ENCODE peak calls at places on chromosomes 11 and 22, in four cellular contexts. Q is BJ, E is thoracic aorta, Y is A549. N is an unnamed sample.

GRCh38 chr11:32893947-32894827 is 1.6 kb downstream of the QSER1 start:
- DNase-seq in Q (peak; percentile 35), E (no peak), Y (peak; percentile 82), N (peak; percentile 61)

GRCh38 chr11:66969584-66970205 is 5.4 kb upstream of the C11orf86 start:
- DNase-seq in Q (peak; percentile 86), E (no peak), Y (no peak), N (peak; percentile 75)

GRCh38 chr11:44767421-44767820 is 40.7 kb downstream of the TSPAN18 start:
- DNase-seq in Q (no peak), E (no peak), Y (no peak), N (no peak)

GRCh38 chr11:59791639-59792038 is 18.9 kb downstream of the MRPL16 start:
- DNase-seq in Q (no peak), E (no peak), Y (no peak), N (no peak)

GRCh38 chr11:93216511-93217121 is 18.8 kb upstream of the SLC36A4 start:
- DNase-seq in Q (no peak), E (no peak), Y (no peak), N (no peak)

GRCh38 chr11:7612661-7613393 is 60.5 kb downstream of the CYB5R2 start:
- DNase-seq in Q (no peak), E (no peak), Y (no peak), N (no peak)

GRCh38 chr11:119338946-119339580 is 1.6 kb downstream of the C1QTNF5 start:
- DNase-seq in Q (no peak), E (no peak), Y (no peak), N (no peak)

GRCh38 chr11:34570584-34570983 is 50.3 kb upstream of the EHF start:
- DNase-seq in Q (no peak), E (no peak), Y (no peak), N (no peak)

GRCh38 chr22:19068784-19069271 is 53.4 kb downstream of the DGCR2 start:
- DNase-seq in Q (no peak), E (no peak), Y (no peak), N (no peak)

GRCh38 chr22:49340406-49340805 is 487.3 kb downstream of the BRD1 start:
- DNase-seq in Q (no peak), E (no peak), Y (no peak), N (no peak)

GRCh38 chr11:57566035-57566504 is 1.4 kb downstream of the UBE2L6 start:
- DNase-seq in Q (no peak), E (no peak), Y (no peak), N (no peak)

GRCh38 chr11:70742553-70743291 is 344.4 kb downstream of the CTTN start:
- DNase-seq in Q (no peak), E (no peak), Y (no peak), N (no peak)

GRCh38 chr22:17303840-17304779 is 65.2 kb upstream of the CECR2 start:
- DNase-seq in Q (no peak), E (no peak), Y (no peak), N (no peak)

GRCh38 chr22:22941831-22942510 is 54.4 kb downstream of the IGLL5 start:
- DNase-seq in Q (no peak), E (no peak), Y (no peak), N (no peak)

GRCh38 chr11:75338516-75339218 is 12.8 kb downstream of the ARRB1 start:
- DNase-seq in Q (no peak), E (no peak), Y (no peak), N (no peak)

GRCh38 chr11:76256448-76256847 is 50.1 kb upstream of the WNT11 start:
- DNase-seq in Q (no peak), E (no peak), Y (no peak), N (no peak)

GRCh38 chr22:23216331-23217170 is 36.2 kb downstream of the BCR start:
- DNase-seq in Q (no peak), E (no peak), Y (no peak), N (no peak)

GRCh38 chr22:23119492-23120414 is 22.0 kb downstream of the RSPH14 start:
- DNase-seq in Q (no peak), E (no peak), Y (no peak), N (no peak)

GRCh38 chr22:20573176-20573829 is 65.9 kb downstream of the MED15 start:
- DNase-seq in Q (no peak), E (no peak), Y (no peak), N (no peak)

GRCh38 chr11:119590651-119591308 is 138.2 kb downstream of the NECTIN1 start:
- DNase-seq in Q (no peak), E (no peak), Y (no peak), N (no peak)

GRCh38 chr11:12556788-12557384 is 117.3 kb upstream of the TEAD1 start:
- DNase-seq in Q (peak; percentile 90), E (peak; percentile 44), Y (peak; percentile 71), N (peak; percentile 97)

GRCh38 chr11:16788141-16789060 is 50.0 kb downstream of the C11orf58 start:
- DNase-seq in Q (no peak), E (no peak), Y (peak; percentile 70), N (no peak)

GRCh38 chr11:107397357-107397756 is 60.3 kb downstream of the CWF19L2 start:
- DNase-seq in Q (no peak), E (no peak), Y (no peak), N (no peak)

GRCh38 chr11:121727942-121728341 is 275.2 kb upstream of the SORL1-AS1 start:
- DNase-seq in Q (no peak), E (no peak), Y (no peak), N (no peak)

GRCh38 chr22:46089426-46090041 is 60.8 kb upstream of the PPARA start:
- DNase-seq in Q (no peak), E (no peak), Y (no peak), N (no peak)
- H3K4me3 ChIP-seq in Q (no peak overlapping the region), E (peak overlapping the region; percentile 86), Y (no peak overlapping the region), N (peak overlapping the region; percentile 69)

DNA sequence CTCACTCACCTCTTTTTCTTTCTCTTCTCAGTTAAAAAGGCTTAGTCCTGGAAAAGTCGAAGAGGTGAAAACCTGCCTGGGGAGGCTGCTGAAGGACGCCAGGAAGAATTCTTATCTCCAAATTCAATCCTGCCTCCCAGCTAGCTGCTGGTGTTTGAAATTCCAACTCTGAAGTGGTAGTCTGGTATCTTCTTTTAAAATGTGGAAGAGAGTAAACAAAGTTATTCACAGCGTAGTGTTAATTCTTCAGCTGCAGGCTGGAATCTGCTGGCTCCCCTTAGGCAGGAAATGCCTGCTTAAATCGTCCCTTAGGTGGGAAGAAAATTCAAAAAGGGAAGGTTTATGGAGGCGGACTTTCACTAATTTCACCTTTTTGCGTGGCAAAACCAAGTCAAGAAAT is 439.0 kb upstream of the CCDC90B start:
- DNase-seq in Q (no peak), E (no peak), Y (no peak), N (no peak)
- H3K4me3 ChIP-seq in Q (no peak overlapping the region), E (peak overlapping the region; percentile 53), Y (no peak overlapping the region), N (no peak overlapping the region)

DNA sequence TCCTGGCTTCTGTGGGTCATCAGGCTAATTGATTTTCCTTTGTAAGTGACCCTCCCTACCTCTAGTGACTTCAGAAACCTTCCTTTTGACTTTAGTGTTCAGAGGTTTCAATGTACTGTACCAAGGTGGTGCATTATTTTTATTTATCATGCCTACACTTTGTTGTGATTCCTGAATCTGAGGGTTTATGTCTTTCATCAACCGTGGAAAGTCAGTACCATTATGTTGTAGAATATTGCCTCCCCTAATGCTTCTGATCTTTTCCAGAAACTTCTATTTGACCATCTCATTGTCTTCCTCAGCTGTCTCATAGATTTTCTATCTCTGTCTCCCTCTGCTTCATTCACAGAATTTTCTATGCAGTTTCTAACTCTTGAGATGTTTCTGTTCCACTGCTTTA is 105.5 kb downstream of the KCNQ1OT1 start:
- DNase-seq in Q (no peak), E (no peak), Y (no peak), N (no peak)
- H3K4me3 ChIP-seq in Q (no peak overlapping the region), E (no peak overlapping the region), Y (no peak overlapping the region), N (no peak overlapping the region)

DNA sequence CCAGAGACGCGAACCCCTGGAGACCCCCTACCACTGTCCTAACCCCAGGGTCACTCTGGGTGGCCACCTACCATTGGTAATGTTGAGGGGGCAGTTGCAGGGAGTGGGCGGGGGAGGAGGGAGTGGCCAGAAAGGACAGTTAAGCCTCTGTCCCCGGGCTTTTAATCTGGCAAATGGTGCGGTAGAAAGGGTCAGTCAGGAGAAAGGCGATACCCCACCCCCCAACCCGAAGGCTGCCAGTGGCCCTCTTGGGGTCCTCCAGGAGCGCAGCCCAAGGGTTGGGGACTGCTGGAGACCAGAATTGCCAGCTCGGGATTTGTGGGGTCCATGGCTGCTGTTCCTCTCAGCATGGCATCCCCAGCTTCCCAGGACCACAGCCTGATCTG is 742 bp downstream of the P2RY2 start:
- DNase-seq in Q (no peak), E (no peak), Y (no peak), N (no peak)
- H3K4me3 ChIP-seq in Q (no peak overlapping the region), E (peak overlapping the region; percentile 76), Y (peak overlapping the region; percentile 43), N (no peak overlapping the region)

GRCh38 chr22:38842512-38843200 is 1.2 kb downstream of the NPTXR start:
- DNase-seq in Q (no peak), E (no peak), Y (no peak), N (no peak)
- H3K4me3 ChIP-seq in Q (peak overlapping the region; percentile 30), E (peak overlapping the region; percentile 85), Y (peak overlapping the region; percentile 74), N (no peak overlapping the region)

GRCh38 chr22:44112191-44112590 is 68.5 kb upstream of the PARVG start:
- DNase-seq in Q (no peak), E (no peak), Y (no peak), N (no peak)
- H3K4me3 ChIP-seq in Q (no peak overlapping the region), E (no peak overlapping the region), Y (no peak overlapping the region), N (no peak overlapping the region)

GRCh38 chr11:129695543-129696308 is 119.9 kb upstream of the TMEM45B start:
- DNase-seq in Q (no peak), E (no peak), Y (peak; percentile 17), N (no peak)
- H3K4me3 ChIP-seq in Q (no peak overlapping the region), E (peak overlapping the region; percentile 54), Y (no peak overlapping the region), N (no peak overlapping the region)

DNA sequence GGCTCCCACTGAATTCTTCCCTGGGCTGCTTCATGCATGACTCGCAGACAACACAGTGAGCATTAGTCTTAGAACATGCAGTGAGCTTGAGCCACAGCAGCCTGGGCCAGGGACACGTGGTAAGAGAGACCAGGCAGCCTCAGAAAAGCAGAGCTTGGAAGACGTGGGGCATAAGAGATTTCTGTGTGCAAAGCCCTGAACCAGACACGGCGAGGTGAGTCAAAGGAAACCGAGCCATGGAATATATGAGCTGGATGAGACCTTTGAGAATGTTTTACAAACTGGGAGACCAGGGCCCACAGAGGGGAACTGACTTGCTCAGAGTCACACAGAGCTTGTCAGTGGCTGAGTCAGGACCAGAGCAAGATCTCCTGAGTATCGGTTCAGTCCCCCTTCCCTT is 8.5 kb upstream of the FXYD6 start:
- DNase-seq in Q (no peak), E (no peak), Y (no peak), N (no peak)
- H3K4me3 ChIP-seq in Q (no peak overlapping the region), E (no peak overlapping the region), Y (no peak overlapping the region), N (no peak overlapping the region)

GRCh38 chr22:50528682-50529415 is 963 bp downstream of the TYMP start:
- DNase-seq in Q (no peak), E (no peak), Y (no peak), N (no peak)
- H3K4me3 ChIP-seq in Q (peak overlapping the region; percentile 59), E (peak overlapping the region; percentile 78), Y (peak overlapping the region; percentile 64), N (peak overlapping the region; percentile 43)